ENCODE peak calls at places on chromosome 9, in nine cellular contexts. W, Y, C, K, M, S, P, U and O are unnamed samples.

GRCh38 chr9:111621895-111622480 is 9.1 kb upstream of the DNAJC25 start:
- DNase-seq in W (no peak), Y (peak), C (no peak), K (no peak), M (peak), S (no peak), P (peak), U (no peak), O (peak)

GRCh38 chr9:87157366-87158031 is 210.2 kb upstream of the GAS1 start:
- DNase-seq in W (no peak), Y (no peak), C (no peak), K (no peak), M (no peak), S (no peak), P (no peak), U (peak), O (no peak)

GRCh38 chr9:33166263-33167083 is 663 bp downstream of the B4GALT1 start:
- DNase-seq in W (peak), Y (peak), C (no peak), K (peak), M (peak), S (peak), P (peak), U (no peak), O (peak)

GRCh38 chr9:99962685-99963261 is 56.3 kb downstream of the STX17 start:
- DNase-seq in W (no peak), Y (no peak), C (no peak), K (no peak), M (no peak), S (no peak), P (no peak), U (peak), O (no peak)

GRCh38 chr9:38620483-38621433 is at the start of gene ANKRD18A:
- DNase-seq in W (peak), Y (peak), C (peak), K (no peak), M (no peak), S (peak), P (peak), U (peak), O (peak)

GRCh38 chr9:133512253-133513213 is 12.2 kb downstream of the MYMK start:
- DNase-seq in W (no peak), Y (no peak), C (peak), K (no peak), M (no peak), S (no peak), P (no peak), U (no peak), O (no peak)

GRCh38 chr9:103169798-103170197 is 174.7 kb downstream of the CYLC2 start:
- DNase-seq in W (no peak), Y (no peak), C (no peak), K (no peak), M (no peak), S (no peak), P (no peak), U (no peak), O (no peak)

GRCh38 chr9:70835323-70835722 is 286.1 kb downstream of the TRPM3 start:
- DNase-seq in W (no peak), Y (no peak), C (no peak), K (no peak), M (no peak), S (no peak), P (no peak), U (peak), O (no peak)

GRCh38 chr9:93276973-93277372 is 93.0 kb downstream of the WNK2 start:
- DNase-seq in W (no peak), Y (peak), C (no peak), K (no peak), M (peak), S (no peak), P (no peak), U (no peak), O (no peak)

GRCh38 chr9:130128782-130129424 is 43.3 kb upstream of the NCS1 start:
- DNase-seq in W (peak), Y (peak), C (no peak), K (no peak), M (no peak), S (no peak), P (no peak), U (peak), O (peak)

GRCh38 chr9:101582593-101582992 is 12.2 kb downstream of the PPP3R2 start:
- DNase-seq in W (no peak), Y (no peak), C (no peak), K (no peak), M (no peak), S (no peak), P (no peak), U (no peak), O (no peak)

GRCh38 chr9:132773764-132774339 is 103.6 kb downstream of the GTF3C4 start:
- DNase-seq in W (no peak), Y (no peak), C (no peak), K (no peak), M (no peak), S (no peak), P (no peak), U (no peak), O (no peak)

GRCh38 chr9:132590037-132590317 is 7.6 kb downstream of the BARHL1 start:
- DNase-seq in W (no peak), Y (no peak), C (no peak), K (no peak), M (no peak), S (no peak), P (no peak), U (no peak), O (no peak)

GRCh38 chr9:98314381-98315066 is 59.1 kb upstream of the TBC1D2 start:
- DNase-seq in W (no peak), Y (no peak), C (no peak), K (no peak), M (no peak), S (no peak), P (no peak), U (peak), O (no peak)

GRCh38 chr9:70101265-70101664 is 57.6 kb downstream of the MAMDC2 start:
- DNase-seq in W (no peak), Y (no peak), C (no peak), K (no peak), M (no peak), S (no peak), P (no peak), U (no peak), O (no peak)

GRCh38 chr9:82152181-82152580 is 163.6 kb downstream of the SPATA31D1 start:
- DNase-seq in W (no peak), Y (no peak), C (no peak), K (no peak), M (no peak), S (no peak), P (no peak), U (peak), O (no peak)

GRCh38 chr9:87703636-87704276 is 22.2 kb upstream of the CTSL start:
- DNase-seq in W (no peak), Y (no peak), C (no peak), K (no peak), M (no peak), S (no peak), P (no peak), U (no peak), O (no peak)

GRCh38 chr9:83062653-83063527 is at the start of gene RASEF:
- DNase-seq in W (no peak), Y (peak), C (peak), K (no peak), M (no peak), S (no peak), P (peak), U (no peak), O (no peak)

GRCh38 chr9:129145316-129145715 is 32.7 kb downstream of the IER5L start:
- DNase-seq in W (no peak), Y (no peak), C (no peak), K (peak), M (no peak), S (no peak), P (no peak), U (no peak), O (no peak)

GRCh38 chr9:385818-386398 is 171.2 kb downstream of the DOCK8 start:
- DNase-seq in W (no peak), Y (peak), C (no peak), K (no peak), M (peak), S (peak), P (peak), U (no peak), O (no peak)

GRCh38 chr9:122225323-122226141 is 3.2 kb downstream of the LHX6 start:
- DNase-seq in W (no peak), Y (no peak), C (peak), K (no peak), M (no peak), S (no peak), P (no peak), U (no peak), O (no peak)

GRCh38 chr9:128244443-128245226 is 31.2 kb downstream of the GOLGA2 start:
- DNase-seq in W (no peak), Y (peak), C (peak), K (no peak), M (peak), S (peak), P (no peak), U (no peak), O (peak)

GRCh38 chr9:79985276-79985675 is 413.5 kb downstream of the TLE4 start:
- DNase-seq in W (no peak), Y (no peak), C (no peak), K (no peak), M (no peak), S (no peak), P (no peak), U (no peak), O (no peak)

GRCh38 chr9:124074746-124075145 is 63.2 kb downstream of the LHX2 start:
- DNase-seq in W (no peak), Y (no peak), C (no peak), K (no peak), M (no peak), S (no peak), P (no peak), U (no peak), O (no peak)

GRCh38 chr9:112065781-112066606 is 109.1 kb downstream of the SUSD1 start:
- DNase-seq in W (no peak), Y (peak), C (no peak), K (no peak), M (no peak), S (peak), P (no peak), U (peak), O (no peak)

GRCh38 chr9:113675475-113675941 is 200.6 kb upstream of the ZNF618 start:
- DNase-seq in W (no peak), Y (peak), C (no peak), K (peak), M (no peak), S (peak), P (no peak), U (no peak), O (no peak)

GRCh38 chr9:94650924-94651323 is 11.6 kb upstream of the FBP1 start:
- DNase-seq in W (no peak), Y (no peak), C (no peak), K (no peak), M (no peak), S (no peak), P (no peak), U (no peak), O (no peak)

GRCh38 chr9:97534185-97534584 is 32.7 kb downstream of the TMOD1 start:
- DNase-seq in W (no peak), Y (no peak), C (no peak), K (no peak), M (no peak), S (peak), P (no peak), U (no peak), O (no peak)

GRCh38 chr9:104810421-104811339 is 46.8 kb downstream of the NIPSNAP3B start:
- DNase-seq in W (no peak), Y (peak), C (no peak), K (no peak), M (no peak), S (no peak), P (peak), U (peak), O (no peak)

GRCh38 chr9:114452219-114453169 is 52.8 kb downstream of the WHRN start:
- DNase-seq in W (peak), Y (peak), C (peak), K (peak), M (peak), S (no peak), P (no peak), U (no peak), O (no peak)

GRCh38 chr9:31730398-31730797 is 654.0 kb upstream of the ACO1 start:
- DNase-seq in W (no peak), Y (no peak), C (peak), K (no peak), M (no peak), S (no peak), P (no peak), U (no peak), O (no peak)

GRCh38 chr9:32345243-32345642 is 39.2 kb upstream of the ACO1 start:
- DNase-seq in W (no peak), Y (no peak), C (no peak), K (no peak), M (no peak), S (no peak), P (no peak), U (no peak), O (no peak)

GRCh38 chr9:136264046-136264802 is 18.6 kb upstream of the QSOX2 start:
- DNase-seq in W (no peak), Y (no peak), C (peak), K (no peak), M (no peak), S (no peak), P (no peak), U (no peak), O (no peak)
- TF ChIP-seq CTCF in W (no peak), Y (no peak), C (no peak), K (no peak), M (no peak), S (no peak), P (no peak), U (peak), O (no peak)

GRCh38 chr9:15510789-15511575 is at the start of gene PSIP1:
- DNase-seq in W (peak), Y (peak), C (peak), K (peak), M (peak), S (peak), P (peak), U (no peak), O (peak)
- TF ChIP-seq CTCF in W (no peak), Y (no peak), C (no peak), K (no peak), M (peak), S (peak), P (no peak), U (no peak), O (no peak)

DNA sequence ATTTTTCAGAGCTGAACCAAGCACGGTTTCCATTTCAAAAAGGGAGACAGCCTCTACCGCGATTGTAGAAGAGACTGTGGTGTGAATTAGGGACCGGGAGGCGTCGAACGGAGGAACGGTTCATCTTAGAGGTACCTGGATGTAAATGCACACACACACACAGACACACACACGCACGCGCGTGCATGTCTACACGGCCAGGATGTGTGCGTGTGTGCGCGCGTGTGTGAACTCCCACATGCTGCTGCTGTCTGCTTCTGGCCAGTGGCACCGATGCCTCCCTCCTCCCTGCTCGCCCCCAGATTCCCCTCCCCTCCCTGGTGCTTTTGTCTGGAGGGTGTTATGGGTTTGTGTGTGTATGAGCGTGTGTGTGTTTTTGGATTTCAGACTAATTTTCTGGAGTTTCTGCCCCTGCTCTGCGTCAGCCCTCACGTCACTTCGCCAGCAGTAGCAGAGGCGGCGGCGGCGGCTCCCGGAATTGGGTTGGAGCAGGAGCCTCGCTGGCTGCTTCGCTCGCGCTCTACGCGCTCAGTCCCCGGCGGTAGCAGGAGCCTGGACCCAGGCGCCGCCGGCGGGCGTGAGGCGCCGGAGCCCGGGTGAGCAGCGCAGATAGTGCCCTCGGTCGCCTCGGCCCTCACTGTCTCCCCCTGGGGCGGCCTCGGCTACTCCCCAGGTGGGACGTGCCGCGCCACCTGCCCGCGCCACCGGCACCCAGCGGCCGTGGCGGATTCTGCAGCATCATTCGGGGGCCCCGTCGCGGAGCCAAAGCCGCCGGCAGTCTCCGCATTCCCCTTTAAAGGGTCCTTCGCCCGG is at the start of gene NTRK2:
- DNase-seq in W (peak), Y (peak), C (peak), K (peak), M (no peak), S (no peak), P (no peak), U (no peak), O (peak)
- TF ChIP-seq CTCF in W (peak), Y (no peak), C (no peak), K (peak), M (no peak), S (no peak), P (no peak), U (peak), O (no peak)

GRCh38 chr9:76023715-76024195 is 133.3 kb downstream of the PCSK5 start:
- DNase-seq in W (no peak), Y (no peak), C (no peak), K (no peak), M (no peak), S (no peak), P (no peak), U (no peak), O (peak)
- TF ChIP-seq CTCF in W (no peak), Y (no peak), C (no peak), K (no peak), M (no peak), S (no peak), P (no peak), U (no peak), O (no peak)

GRCh38 chr9:89461302-89461701 is 36.6 kb downstream of the SEMA4D start:
- DNase-seq in W (no peak), Y (no peak), C (no peak), K (no peak), M (no peak), S (no peak), P (no peak), U (no peak), O (no peak)

GRCh38 chr9:89460551-89460950 is 37.4 kb downstream of the SEMA4D start:
- DNase-seq in W (no peak), Y (no peak), C (no peak), K (no peak), M (no peak), S (no peak), P (no peak), U (no peak), O (no peak)

GRCh38 chr9:89455356-89455824 is 42.5 kb downstream of the SEMA4D start:
- DNase-seq in W (no peak), Y (no peak), C (no peak), K (no peak), M (no peak), S (no peak), P (no peak), U (no peak), O (no peak)

GRCh38 chr9:89457376-89457855 is 40.5 kb downstream of the SEMA4D start:
- DNase-seq in W (no peak), Y (no peak), C (no peak), K (no peak), M (no peak), S (no peak), P (no peak), U (no peak), O (no peak)

GRCh38 chr9:89458768-89459496 is 39.0 kb downstream of the SEMA4D start:
- DNase-seq in W (no peak), Y (no peak), C (no peak), K (no peak), M (no peak), S (no peak), P (no peak), U (no peak), O (no peak)
- TF ChIP-seq CTCF in W (no peak), Y (no peak), C (no peak), K (no peak), M (no peak), S (no peak), P (no peak), U (no peak), O (no peak)

DNA sequence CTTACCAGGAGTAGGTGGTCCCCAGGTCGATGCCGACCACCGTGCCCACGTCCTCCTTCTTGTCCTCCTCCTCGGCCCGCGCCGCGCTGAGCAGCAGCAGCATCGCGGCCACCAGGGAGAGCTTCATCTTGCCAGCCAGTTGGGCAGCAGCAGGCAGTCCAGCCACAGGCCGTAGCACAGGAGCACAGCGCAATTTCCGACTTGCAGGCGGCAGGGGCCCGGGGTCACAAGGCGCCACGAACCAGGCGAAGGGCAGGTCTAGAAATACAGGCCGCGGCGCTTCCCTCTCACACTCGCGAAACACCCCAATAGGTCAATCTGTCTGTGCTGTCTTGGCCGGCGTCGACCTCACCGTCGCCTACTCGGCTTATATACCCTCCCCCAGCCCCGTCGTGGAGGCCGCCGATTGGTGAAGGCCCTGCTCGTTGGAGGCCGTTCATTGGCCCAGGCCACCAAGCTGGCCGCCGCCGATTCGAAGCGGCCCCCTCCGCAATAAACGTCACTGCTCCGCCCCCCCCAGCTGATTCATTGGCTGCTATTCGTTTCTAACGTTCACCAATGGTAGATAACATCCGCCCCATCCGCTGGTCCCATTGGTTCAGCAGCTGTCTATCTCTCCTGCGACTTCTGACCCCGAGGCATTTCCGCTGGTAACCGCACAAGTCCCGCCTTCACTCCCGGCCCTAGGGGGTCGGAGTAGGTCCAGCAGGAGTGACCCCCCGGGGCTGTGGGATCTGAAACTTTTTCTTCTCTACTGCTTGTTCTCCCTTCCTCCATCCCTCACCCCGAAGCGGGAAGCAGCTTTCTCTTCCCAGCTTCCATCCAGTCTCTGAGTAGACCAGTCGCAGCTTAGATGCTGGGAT is at the start of gene HSPA5:
- DNase-seq in W (peak), Y (peak), C (peak), K (peak), M (peak), S (peak), P (peak), U (peak), O (peak)
- TF ChIP-seq CTCF in W (no peak), Y (no peak), C (no peak), K (no peak), M (no peak), S (no peak), P (no peak), U (peak), O (no peak)

GRCh38 chr9:108928386-108928785 is 5.5 kb downstream of the ELP1 start:
- DNase-seq in W (no peak), Y (no peak), C (no peak), K (no peak), M (no peak), S (no peak), P (no peak), U (no peak), O (no peak)

GRCh38 chr9:108933231-108933630 is 693 bp downstream of the ELP1 start:
- DNase-seq in W (no peak), Y (no peak), C (no peak), K (no peak), M (peak), S (no peak), P (no peak), U (peak), O (no peak)

GRCh38 chr9:108937561-108938305 is 3.5 kb downstream of the ABITRAM start:
- DNase-seq in W (no peak), Y (no peak), C (no peak), K (no peak), M (no peak), S (no peak), P (no peak), U (no peak), O (no peak)

GRCh38 chr9:108934323-108934885 is at the start of gene ABITRAM:
- DNase-seq in W (peak), Y (peak), C (peak), K (peak), M (peak), S (peak), P (peak), U (peak), O (peak)

GRCh38 chr9:108933641-108934322 is at the start of gene ELP1:
- DNase-seq in W (peak), Y (peak), C (peak), K (peak), M (peak), S (peak), P (peak), U (peak), O (peak)
- TF ChIP-seq CTCF in W (peak), Y (no peak), C (no peak), K (no peak), M (peak), S (no peak), P (peak), U (peak), O (peak)